ENCODE peak calls at places on chromosomes 7 and 10, in six cellular contexts. S, Q, D, T, A and N are unnamed samples.

GRCh38 chr7:99170730-99171074 is 26.8 kb upstream of the SMURF1 start:
- DNase-seq in A (no peak), D (no peak), S (no peak), Q (peak), T (no peak), N (no peak)

GRCh38 chr7:90345548-90346319 is 782 bp upstream of the GTPBP10 start:
- DNase-seq in A (no peak), D (peak), S (peak), T (no peak), Q (peak), N (peak)

GRCh38 chr10:54985732-54986131 is 184.7 kb upstream of the PCDH15 start:
- DNase-seq in D (peak), A (no peak), Q (peak), S (peak), T (no peak), N (peak)

GRCh38 chr7:106693659-106694353 is 32.8 kb upstream of the CCDC71L start:
- DNase-seq in S (peak), Q (no peak), D (no peak), T (no peak), A (no peak), N (no peak)

GRCh38 chr10:71383972-71384687 is 12.6 kb upstream of the CDH23 start:
- DNase-seq in Q (peak), T (peak), D (peak), A (no peak), S (peak), N (peak)

GRCh38 chr7:111647881-111648280 is 85.6 kb upstream of the IMMP2L start:
- DNase-seq in T (no peak), S (no peak), D (no peak), Q (no peak), A (no peak), N (no peak)

GRCh38 chr7:47763063-47763974 is 181.4 kb upstream of the TNS3 start:
- DNase-seq in D (peak), S (no peak), A (no peak), Q (peak), T (no peak), N (peak)

GRCh38 chr7:137592232-137592896 is 248.8 kb upstream of the PTN start:
- DNase-seq in Q (peak), A (no peak), T (peak), D (peak), S (peak), N (peak)

GRCh38 chr10:35368485-35369048 is 32.3 kb downstream of the CCNY start:
- DNase-seq in D (no peak), A (no peak), T (no peak), S (no peak), Q (no peak), N (no peak)

GRCh38 chr10:21195149-21195731 is 298.1 kb upstream of the NEBL start:
- DNase-seq in S (no peak), Q (no peak), D (peak), T (no peak), A (no peak), N (no peak)

GRCh38 chr7:82600601-82601000 is 157.0 kb upstream of the CACNA2D1 start:
- DNase-seq in T (no peak), S (peak), Q (no peak), D (peak), A (no peak), N (no peak)

GRCh38 chr10:48821692-48822091 is 117.9 kb downstream of the LRRC18 start:
- DNase-seq in S (no peak), T (no peak), A (no peak), Q (no peak), D (no peak), N (no peak)

GRCh38 chr10:26621889-26622681 is 75.4 kb upstream of the PDSS1 start:
- DNase-seq in S (peak), T (no peak), Q (no peak), A (no peak), D (peak), N (no peak)

GRCh38 chr7:81210092-81211064 is 291.5 kb upstream of the SEMA3C start:
- DNase-seq in D (no peak), A (no peak), Q (no peak), T (no peak), S (no peak), N (no peak)

GRCh38 chr7:139436806-139437205 is 46.7 kb downstream of the KLRG2 start:
- DNase-seq in T (no peak), D (no peak), S (no peak), Q (no peak), A (no peak), N (no peak)

GRCh38 chr7:77403957-77404356 is 12.2 kb downstream of the GSAP start:
- DNase-seq in Q (no peak), D (no peak), A (no peak), S (peak), T (no peak), N (no peak)

GRCh38 chr7:154873722-154874121 is 129.2 kb downstream of the PAXIP1 start:
- DNase-seq in D (no peak), Q (no peak), T (no peak), S (no peak), A (no peak), N (no peak)

GRCh38 chr7:36360244-36360643 is 29.4 kb upstream of the ANLN start:
- DNase-seq in S (no peak), A (no peak), D (no peak), T (no peak), Q (no peak), N (no peak)

GRCh38 chr7:36091571-36092176 is 61.4 kb upstream of the EEPD1 start:
- DNase-seq in Q (peak), D (no peak), T (no peak), A (no peak), S (no peak), N (no peak)

GRCh38 chr7:127770870-127771269 is 118.9 kb downstream of the SND1 start:
- DNase-seq in A (no peak), S (no peak), D (no peak), Q (no peak), T (no peak), N (no peak)

GRCh38 chr10:34430685-34431084 is 384.4 kb downstream of the PARD3 start:
- DNase-seq in A (no peak), T (no peak), D (no peak), S (peak), Q (no peak), N (peak)

GRCh38 chr10:30804478-30805055 is 175.0 kb upstream of the LYZL2 start:
- DNase-seq in Q (no peak), D (no peak), T (no peak), S (peak), A (no peak), N (no peak)

GRCh38 chr10:86936661-86937501 is 20.5 kb downstream of the MMRN2 start:
- DNase-seq in A (no peak), D (no peak), S (no peak), T (no peak), Q (no peak), N (no peak)

GRCh38 chr7:156948361-156948760 is 1.2 kb upstream of the NOM1 start:
- DNase-seq in S (no peak), Q (no peak), T (no peak), A (no peak), D (no peak), N (no peak)

GRCh38 chr7:55046582-55047347 is 27.9 kb downstream of the EGFR start:
- DNase-seq in Q (no peak), S (no peak), T (no peak), D (no peak), A (no peak), N (no peak)

GRCh38 chr7:140310337-140311002 is 87.9 kb downstream of the SLC37A3 start:
- DNase-seq in T (no peak), S (no peak), Q (peak), D (no peak), A (no peak), N (no peak)

GRCh38 chr7:122885583-122886356 is 490 bp downstream of the CADPS2 start:
- DNase-seq in S (no peak), Q (peak), A (no peak), T (peak), D (peak), N (peak)

GRCh38 chr7:112193915-112194502 is 12.2 kb downstream of the DOCK4 start:
- DNase-seq in Q (peak), S (no peak), A (no peak), T (no peak), D (no peak), N (no peak)

GRCh38 chr10:123607386-123607785 is 58.8 kb upstream of the GPR26 start:
- DNase-seq in Q (no peak), T (no peak), D (no peak), A (no peak), S (no peak), N (no peak)

GRCh38 chr7:55021951-55022617 is 3.3 kb downstream of the EGFR start:
- DNase-seq in Q (no peak), D (no peak), S (no peak), A (no peak), T (no peak), N (no peak)

GRCh38 chr10:124917939-124918830 is 23.7 kb upstream of the ZRANB1 start:
- DNase-seq in A (no peak), S (no peak), T (no peak), D (no peak), Q (no peak), N (peak)

GRCh38 chr10:25176421-25176968 is 1.7 kb downstream of the GPR158 start:
- DNase-seq in S (no peak), Q (no peak), T (no peak), D (no peak), A (no peak), N (no peak)

GRCh38 chr7:11343818-11344413 is 370.2 kb downstream of the PHF14 start:
- DNase-seq in A (no peak), S (peak), T (peak), D (peak), Q (peak), N (peak)
- TF ChIP-seq MAX in A (no peak), S (no peak), T (no peak), D (no peak), Q (no peak), N (no peak)

GRCh38 chr10:17643755-17644484 is at the start of gene STAM:
- DNase-seq in Q (peak), D (peak), T (peak), S (peak), A (peak), N (peak)

GRCh38 chr10:17640331-17640816 is 3.6 kb upstream of the STAM start:
- DNase-seq in Q (no peak), S (no peak), T (no peak), D (no peak), A (no peak), N (no peak)

GRCh38 chr10:17645591-17646345 is 1.8 kb downstream of the STAM start:
- DNase-seq in T (no peak), D (no peak), Q (peak), S (peak), A (no peak), N (peak)

GRCh38 chr10:17644485-17644964 is 574 bp downstream of the STAM start:
- DNase-seq in S (no peak), Q (no peak), T (peak), D (no peak), A (no peak), N (no peak)

DNA sequence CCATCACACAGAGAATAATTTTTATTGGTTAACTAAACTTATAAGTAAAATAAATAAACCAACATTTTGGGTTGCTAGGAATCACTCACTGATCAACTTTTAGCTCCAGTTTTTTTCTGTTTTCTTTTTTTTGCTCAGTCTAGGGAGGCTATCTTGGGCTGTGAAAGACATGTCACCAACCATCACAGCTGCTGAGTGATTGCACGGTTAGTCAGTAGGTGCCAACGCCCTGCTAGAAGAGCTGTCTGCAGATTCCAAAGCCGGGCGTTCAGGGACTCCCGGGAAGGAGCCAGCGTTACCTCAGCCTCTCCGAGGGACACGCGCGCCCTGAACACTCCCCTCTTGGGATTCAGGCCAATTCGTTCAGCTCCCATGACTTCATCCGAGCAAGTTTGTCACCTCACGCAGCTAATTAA is 604 bp upstream of the STAM start:
- DNase-seq in D (peak), Q (peak), T (peak), A (no peak), S (no peak), N (no peak)
- TF ChIP-seq MYC in D (no peak), Q (no peak), T (no peak), A (no peak), S (no peak), N (no peak)

GRCh38 chr7:39749177-39749576 is 125.8 kb downstream of the RALA start:
- DNase-seq in S (no peak), Q (no peak), T (no peak), D (no peak), A (no peak), N (peak)
- TF ChIP-seq MAX in S (no peak), Q (no peak), T (no peak), D (no peak), A (no peak), N (no peak)

GRCh38 chr7:45145881-45146280 is 11.7 kb upstream of the RAMP3 start:
- DNase-seq in T (no peak), A (no peak), D (no peak), S (no peak), Q (no peak), N (no peak)
- TF ChIP-seq MYC in T (no peak), A (no peak), D (no peak), S (no peak), Q (no peak), N (no peak)

DNA sequence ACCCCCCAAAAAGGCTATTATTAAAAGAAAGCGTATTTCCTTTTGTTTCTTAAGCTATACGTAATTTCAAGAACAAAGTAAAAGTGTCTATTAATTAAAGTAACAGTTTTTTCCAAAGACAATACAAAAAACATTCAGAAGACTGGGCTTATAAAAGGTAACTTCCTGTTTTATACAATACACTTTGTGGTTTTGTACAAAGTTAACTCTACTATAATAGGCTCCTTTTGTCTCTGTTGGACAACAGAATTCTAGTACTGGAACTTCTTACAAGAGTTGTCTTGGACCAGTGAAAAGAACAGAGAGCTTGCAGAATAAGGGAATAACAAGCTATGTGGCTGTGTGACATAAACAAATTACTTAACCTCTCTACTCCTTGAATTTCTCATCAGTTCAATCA is 21.5 kb downstream of the SFMBT2 start:
- DNase-seq in T (no peak), Q (no peak), A (no peak), S (peak), D (no peak), N (no peak)
- TF ChIP-seq MAX in T (no peak), Q (no peak), A (no peak), S (no peak), D (no peak), N (no peak)

DNA sequence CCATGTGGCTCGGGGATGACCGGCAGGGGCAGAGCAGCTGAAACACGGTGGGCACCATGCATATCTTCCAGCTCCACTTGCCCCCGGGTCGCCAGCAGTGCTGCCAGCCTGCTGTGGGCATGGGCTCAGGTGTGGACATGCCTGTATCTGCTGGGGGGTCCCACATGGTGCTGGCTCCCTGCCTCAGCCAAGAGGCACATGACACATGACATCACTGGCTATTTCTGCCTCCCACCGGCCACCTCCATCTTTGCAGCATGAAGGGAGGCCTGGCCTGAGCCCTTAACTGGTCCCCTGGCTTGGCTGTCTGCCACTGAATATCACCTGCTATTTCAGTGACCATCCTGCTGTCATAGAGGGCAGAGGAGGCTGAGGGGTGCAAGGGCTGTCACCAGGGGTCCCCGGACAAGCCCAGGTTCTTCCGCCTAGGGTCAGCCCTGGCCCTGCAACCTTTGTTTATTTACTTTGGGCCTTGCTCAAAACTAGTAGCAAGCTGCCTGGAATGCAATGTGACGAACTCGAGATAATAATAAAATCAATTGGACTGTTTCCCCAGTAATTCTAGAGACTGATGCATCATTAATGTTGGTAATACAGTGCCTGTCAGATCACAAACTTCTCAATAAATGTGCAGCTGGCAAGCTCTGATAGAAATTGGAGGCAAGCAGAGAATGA is 28.4 kb downstream of the ZMIZ1 start:
- DNase-seq in A (no peak), S (no peak), Q (no peak), D (no peak), T (no peak), N (peak)
- TF ChIP-seq MYC in A (no peak), S (no peak), Q (no peak), D (no peak), T (no peak), N (no peak)